ENCODE peak calls at places on chromosomes 7 and 10, in ten cellular contexts. One of them, this sample, is unnamed.

GRCh38 chr10:134205-134742 is 981 bp upstream of the ZMYND11 start:
- DNase-seq in HuH-7.5: peak
- DNase-seq in ACHN: peak
- DNase-seq in H9: no peak
- DNase-seq in HEK293T: peak
- DNase-seq in Calu3: no peak
- DNase-seq in NCI-H1092: no peak
- DNase-seq in EL: peak
- DNase-seq in effector CD4-positive, alpha-beta T cell: no peak
- DNase-seq in tibial artery: no peak
- DNase-seq in this sample: peak

GRCh38 chr7:157780312-157780711 is 443.5 kb downstream of the DNAJB6 start:
- DNase-seq in HuH-7.5: no peak
- DNase-seq in ACHN: no peak
- DNase-seq in H9: peak
- DNase-seq in HEK293T: no peak
- DNase-seq in Calu3: no peak
- DNase-seq in NCI-H1092: no peak
- DNase-seq in EL: no peak
- DNase-seq in effector CD4-positive, alpha-beta T cell: no peak
- DNase-seq in tibial artery: no peak
- DNase-seq in this sample: no peak

GRCh38 chr7:26444554-26444953 is 152.9 kb downstream of the SNX10 start:
- DNase-seq in HuH-7.5: no peak
- DNase-seq in ACHN: no peak
- DNase-seq in H9: no peak
- DNase-seq in HEK293T: no peak
- DNase-seq in Calu3: no peak
- DNase-seq in NCI-H1092: no peak
- DNase-seq in EL: no peak
- DNase-seq in effector CD4-positive, alpha-beta T cell: no peak
- DNase-seq in tibial artery: no peak
- DNase-seq in this sample: no peak

GRCh38 chr10:44935201-44935960 is 24.2 kb upstream of the RASSF4 start:
- DNase-seq in HuH-7.5: no peak
- DNase-seq in ACHN: peak
- DNase-seq in H9: peak
- DNase-seq in HEK293T: no peak
- DNase-seq in Calu3: peak
- DNase-seq in NCI-H1092: no peak
- DNase-seq in EL: peak
- DNase-seq in effector CD4-positive, alpha-beta T cell: no peak
- DNase-seq in tibial artery: peak
- DNase-seq in this sample: peak

GRCh38 chr7:157805716-157806115 is 468.9 kb downstream of the DNAJB6 start:
- DNase-seq in HuH-7.5: no peak
- DNase-seq in ACHN: no peak
- DNase-seq in H9: no peak
- DNase-seq in HEK293T: no peak
- DNase-seq in Calu3: no peak
- DNase-seq in NCI-H1092: peak
- DNase-seq in EL: no peak
- DNase-seq in effector CD4-positive, alpha-beta T cell: no peak
- DNase-seq in tibial artery: no peak
- DNase-seq in this sample: no peak

GRCh38 chr10:4839353-4839752 is 13.3 kb downstream of the AKR1E2 start:
- DNase-seq in HuH-7.5: no peak
- DNase-seq in ACHN: no peak
- DNase-seq in H9: no peak
- DNase-seq in HEK293T: no peak
- DNase-seq in Calu3: no peak
- DNase-seq in NCI-H1092: no peak
- DNase-seq in EL: no peak
- DNase-seq in effector CD4-positive, alpha-beta T cell: no peak
- DNase-seq in tibial artery: no peak
- DNase-seq in this sample: no peak

GRCh38 chr7:135335628-135336139 is 102.0 kb downstream of the STRA8 start:
- DNase-seq in HuH-7.5: peak
- DNase-seq in ACHN: peak
- DNase-seq in H9: peak
- DNase-seq in HEK293T: peak
- DNase-seq in Calu3: peak
- DNase-seq in NCI-H1092: peak
- DNase-seq in EL: peak
- DNase-seq in effector CD4-positive, alpha-beta T cell: no peak
- DNase-seq in tibial artery: no peak
- DNase-seq in this sample: peak

GRCh38 chr7:142800699-142801260 is 30.0 kb downstream of the PRSS2 start:
- DNase-seq in HuH-7.5: no peak
- DNase-seq in ACHN: no peak
- DNase-seq in H9: peak
- DNase-seq in HEK293T: no peak
- DNase-seq in Calu3: no peak
- DNase-seq in NCI-H1092: no peak
- DNase-seq in EL: no peak
- DNase-seq in effector CD4-positive, alpha-beta T cell: no peak
- DNase-seq in tibial artery: no peak
- DNase-seq in this sample: no peak

GRCh38 chr7:83546586-83546985 is 102.4 kb downstream of the SEMA3E start:
- DNase-seq in HuH-7.5: no peak
- DNase-seq in ACHN: no peak
- DNase-seq in H9: no peak
- DNase-seq in HEK293T: no peak
- DNase-seq in Calu3: no peak
- DNase-seq in NCI-H1092: no peak
- DNase-seq in EL: peak
- DNase-seq in effector CD4-positive, alpha-beta T cell: no peak
- DNase-seq in tibial artery: no peak
- DNase-seq in this sample: no peak

GRCh38 chr10:97633921-97634320 is 621 bp upstream of the MORN4 start:
- DNase-seq in HuH-7.5: no peak
- DNase-seq in ACHN: peak
- DNase-seq in H9: peak
- DNase-seq in HEK293T: no peak
- DNase-seq in Calu3: peak
- DNase-seq in NCI-H1092: no peak
- DNase-seq in EL: peak
- DNase-seq in effector CD4-positive, alpha-beta T cell: no peak
- DNase-seq in tibial artery: no peak
- DNase-seq in this sample: peak

GRCh38 chr7:45196374-45196773 is 38.8 kb downstream of the RAMP3 start:
- DNase-seq in HuH-7.5: no peak
- DNase-seq in ACHN: no peak
- DNase-seq in H9: no peak
- DNase-seq in HEK293T: no peak
- DNase-seq in Calu3: no peak
- DNase-seq in NCI-H1092: no peak
- DNase-seq in EL: no peak
- DNase-seq in effector CD4-positive, alpha-beta T cell: no peak
- DNase-seq in tibial artery: no peak
- DNase-seq in this sample: no peak

GRCh38 chr7:137772748-137773147 is 74.0 kb downstream of the DGKI start:
- DNase-seq in HuH-7.5: no peak
- DNase-seq in ACHN: peak
- DNase-seq in H9: no peak
- DNase-seq in HEK293T: no peak
- DNase-seq in Calu3: no peak
- DNase-seq in NCI-H1092: no peak
- DNase-seq in EL: peak
- DNase-seq in effector CD4-positive, alpha-beta T cell: no peak
- DNase-seq in tibial artery: no peak
- DNase-seq in this sample: peak

GRCh38 chr10:122142652-122143237 is 128.4 kb upstream of the BTBD16 start:
- DNase-seq in HuH-7.5: peak
- DNase-seq in ACHN: peak
- DNase-seq in H9: peak
- DNase-seq in HEK293T: peak
- DNase-seq in Calu3: peak
- DNase-seq in NCI-H1092: no peak
- DNase-seq in EL: peak
- DNase-seq in effector CD4-positive, alpha-beta T cell: peak
- DNase-seq in tibial artery: no peak
- DNase-seq in this sample: peak

GRCh38 chr7:81761821-81762220 is 8.0 kb downstream of the HGF start:
- DNase-seq in HuH-7.5: no peak
- DNase-seq in ACHN: no peak
- DNase-seq in H9: peak
- DNase-seq in HEK293T: no peak
- DNase-seq in Calu3: no peak
- DNase-seq in NCI-H1092: no peak
- DNase-seq in EL: no peak
- DNase-seq in effector CD4-positive, alpha-beta T cell: no peak
- DNase-seq in tibial artery: no peak
- DNase-seq in this sample: peak

GRCh38 chr10:110456523-110457091 is 41.1 kb upstream of the DUSP5 start:
- DNase-seq in HuH-7.5: peak
- DNase-seq in ACHN: no peak
- DNase-seq in H9: no peak
- DNase-seq in HEK293T: no peak
- DNase-seq in Calu3: peak
- DNase-seq in NCI-H1092: no peak
- DNase-seq in EL: peak
- DNase-seq in effector CD4-positive, alpha-beta T cell: no peak
- DNase-seq in tibial artery: no peak
- DNase-seq in this sample: peak

GRCh38 chr7:138064856-138065357 is 11.4 kb upstream of the AKR1D1 start:
- DNase-seq in HuH-7.5: no peak
- DNase-seq in ACHN: no peak
- DNase-seq in H9: peak
- DNase-seq in HEK293T: no peak
- DNase-seq in Calu3: no peak
- DNase-seq in NCI-H1092: no peak
- DNase-seq in EL: peak
- DNase-seq in effector CD4-positive, alpha-beta T cell: no peak
- DNase-seq in tibial artery: no peak
- DNase-seq in this sample: no peak

GRCh38 chr7:95690367-95690947 is 81.9 kb upstream of the DYNC1I1 start:
- DNase-seq in HuH-7.5: no peak
- DNase-seq in ACHN: peak
- DNase-seq in H9: no peak
- DNase-seq in HEK293T: peak
- DNase-seq in Calu3: peak
- DNase-seq in NCI-H1092: peak
- DNase-seq in EL: peak
- DNase-seq in effector CD4-positive, alpha-beta T cell: no peak
- DNase-seq in tibial artery: no peak
- DNase-seq in this sample: peak

GRCh38 chr7:105656922-105657521 is 75.7 kb upstream of the EFCAB10 start:
- DNase-seq in HuH-7.5: no peak
- DNase-seq in ACHN: peak
- DNase-seq in H9: peak
- DNase-seq in HEK293T: peak
- DNase-seq in Calu3: peak
- DNase-seq in NCI-H1092: no peak
- DNase-seq in EL: peak
- DNase-seq in effector CD4-positive, alpha-beta T cell: peak
- DNase-seq in tibial artery: no peak
- DNase-seq in this sample: peak

GRCh38 chr10:30481603-30482002 is 47.6 kb downstream of the MAP3K8 start:
- DNase-seq in HuH-7.5: no peak
- DNase-seq in ACHN: no peak
- DNase-seq in H9: no peak
- DNase-seq in HEK293T: no peak
- DNase-seq in Calu3: no peak
- DNase-seq in NCI-H1092: no peak
- DNase-seq in EL: no peak
- DNase-seq in effector CD4-positive, alpha-beta T cell: no peak
- DNase-seq in tibial artery: no peak
- DNase-seq in this sample: no peak

GRCh38 chr7:27560706-27561235 is 101.9 kb downstream of the HIBADH start:
- DNase-seq in HuH-7.5: no peak
- DNase-seq in ACHN: peak
- DNase-seq in H9: no peak
- DNase-seq in HEK293T: no peak
- DNase-seq in Calu3: no peak
- DNase-seq in NCI-H1092: no peak
- DNase-seq in EL: peak
- DNase-seq in effector CD4-positive, alpha-beta T cell: no peak
- DNase-seq in tibial artery: no peak
- DNase-seq in this sample: no peak

GRCh38 chr10:91590142-91590903 is 42.5 kb downstream of the PPP1R3C start:
- DNase-seq in HuH-7.5: no peak
- DNase-seq in ACHN: no peak
- DNase-seq in H9: no peak
- DNase-seq in HEK293T: no peak
- DNase-seq in Calu3: peak
- DNase-seq in NCI-H1092: no peak
- DNase-seq in EL: peak
- DNase-seq in effector CD4-positive, alpha-beta T cell: no peak
- DNase-seq in tibial artery: peak
- DNase-seq in this sample: peak

GRCh38 chr10:130300608-130301025 is 164.4 kb downstream of the GLRX3 start:
- DNase-seq in HuH-7.5: no peak
- DNase-seq in ACHN: no peak
- DNase-seq in H9: no peak
- DNase-seq in HEK293T: no peak
- DNase-seq in Calu3: no peak
- DNase-seq in NCI-H1092: no peak
- DNase-seq in EL: no peak
- DNase-seq in effector CD4-positive, alpha-beta T cell: peak
- DNase-seq in tibial artery: peak
- DNase-seq in this sample: peak